ENCODE peak calls at places on chromosomes 13 and 19, in seven cellular contexts. Q is iPS-NIHi11; Y is T-cell; G is naive thymus-derived CD4-positive, alpha-beta T cell; R is right atrium auricular region; A is brain microvascular endothelial cell; L is stimulated activated CD8-positive, alpha-beta memory T cell treated with anti-CD3 and anti-CD28 coated beads, Interleukin-4, amount 100 ng/mL, for 24 hours. W is an unnamed sample.

GRCh38 chr13:98035373-98035772 is 81.9 kb downstream of the IPO5 start:
- DNase-seq in L (no peak), A (no peak), R (no peak), Y (no peak), Q (no peak), G (no peak), W (no peak)

GRCh38 chr13:51292000-51292550 is 47.4 kb upstream of the SERPINE3 start:
- DNase-seq in Y (no peak), R (no peak), G (no peak), L (no peak), Q (no peak), A (no peak), W (no peak)

GRCh38 chr13:85543144-85543543 is 256.1 kb downstream of the SLITRK6 start:
- DNase-seq in A (no peak), Y (no peak), G (no peak), Q (no peak), R (no peak), L (no peak), W (peak; percentile 32)

GRCh38 chr13:97933736-97934135 is 19.7 kb upstream of the IPO5 start:
- DNase-seq in L (no peak), Q (no peak), G (no peak), R (no peak), Y (no peak), A (no peak), W (no peak)

GRCh38 chr19:44677019-44677809 is 5.9 kb downstream of the CEACAM19 start:
- DNase-seq in L (no peak), Y (no peak), G (no peak), A (peak; percentile 77), R (no peak), Q (peak; percentile 84), W (peak; percentile 11)

GRCh38 chr13:53010374-53011105 is 18.1 kb upstream of the OLFM4 start:
- DNase-seq in A (no peak), Q (no peak), L (no peak), Y (no peak), R (no peak), G (no peak), W (no peak)

GRCh38 chr13:41780736-41781708 is 179.9 kb downstream of the VWA8 start:
- DNase-seq in L (no peak), Y (no peak), A (peak; percentile 60), R (no peak), G (no peak), Q (no peak), W (peak; percentile 87)

GRCh38 chr19:18060472-18060871 is 26.3 kb downstream of the IL12RB1 start:
- DNase-seq in Q (peak; percentile 33), R (no peak), L (no peak), G (no peak), A (no peak), Y (no peak), W (no peak)

GRCh38 chr13:30932481-30933333 is at the start of gene TEX26:
- DNase-seq in R (no peak), L (no peak), A (peak; percentile 52), G (no peak), Y (no peak), Q (peak; percentile 87), W (no peak)

GRCh38 chr19:17340302-17340870 is 3.0 kb downstream of the GTPBP3 start:
- DNase-seq in Q (peak; percentile 44), L (no peak), G (no peak), R (no peak), A (no peak), Y (no peak), W (no peak)

GRCh38 chr13:40585911-40586471 is 80.5 kb downstream of the FOXO1 start:
- DNase-seq in A (no peak), R (no peak), L (no peak), Y (no peak), G (no peak), Q (no peak), W (peak; percentile 82)

GRCh38 chr13:96963786-96964475 is 30.3 kb downstream of the OXGR1 start:
- DNase-seq in G (no peak), R (no peak), A (no peak), L (no peak), Q (no peak), Y (no peak), W (no peak)

GRCh38 chr13:110681868-110682550 is 23.9 kb downstream of the CARS2 start:
- DNase-seq in L (no peak), G (no peak), Q (no peak), Y (no peak), R (no peak), A (no peak), W (no peak)

GRCh38 chr19:42498387-42498786 is 29.9 kb downstream of the CEACAM1 start:
- DNase-seq in Y (no peak), G (no peak), R (no peak), A (no peak), L (no peak), Q (no peak), W (no peak)